ENCODE peak calls at places on chromosome 2, in eight cellular contexts. U is CD8-positive, alpha-beta memory T cell; B is PC-3; H is HCT116; D is GM12878; Q is tibial artery; N is testis; I is right cardiac atrium. K is an unnamed sample. For H3K27me3 and H3K4me1, the result is how much of the 10 kb centered on the place peaks cover.

GRCh38 chr2:32838418-32838817 is 108.3 kb upstream of the LTBP1 start:
- DNase-seq in U (no peak), B (no peak), H (no peak), D (peak), Q (no peak), N (no peak), I (no peak), K (no peak)

GRCh38 chr2:42238644-42239288 is 69.6 kb downstream of the EML4 start:
- DNase-seq in U (peak), B (peak), H (peak), D (no peak), Q (no peak), N (peak), I (no peak), K (peak)

GRCh38 chr2:216302981-216303676 is 69.2 kb downstream of the MARCHF4 start:
- DNase-seq in U (no peak), B (no peak), H (no peak), D (no peak), Q (no peak), N (no peak), I (no peak), K (no peak)

GRCh38 chr2:135843671-135844070 is 6.7 kb upstream of the LCT start:
- DNase-seq in U (no peak), B (peak), H (no peak), D (no peak), Q (no peak), N (no peak), I (no peak), K (no peak)

GRCh38 chr2:105746177-105747080 is 1.7 kb downstream of the NCK2 start:
- DNase-seq in U (peak), B (peak), H (no peak), D (peak), Q (peak), N (peak), I (peak), K (no peak)

GRCh38 chr2:19871836-19872235 is 29.9 kb downstream of the TTC32 start:
- DNase-seq in U (no peak), B (no peak), H (no peak), D (no peak), Q (peak), N (no peak), I (no peak), K (no peak)

GRCh38 chr2:165401285-165401852 is 68.1 kb upstream of the CSRNP3 start:
- DNase-seq in U (no peak), B (peak), H (peak), D (peak), Q (no peak), N (peak), I (no peak), K (no peak)

GRCh38 chr2:175726213-175726612 is 275.9 kb downstream of the LNPK start:
- DNase-seq in U (no peak), B (peak), H (no peak), D (no peak), Q (no peak), N (no peak), I (no peak), K (no peak)

GRCh38 chr2:128464456-128464855 is 145.8 kb upstream of the HS6ST1 start:
- DNase-seq in U (no peak), B (no peak), H (no peak), D (no peak), Q (no peak), N (peak), I (no peak), K (no peak)

GRCh38 chr2:121031568-121032340 is 253.2 kb downstream of the TFCP2L1 start:
- DNase-seq in U (no peak), B (no peak), H (no peak), D (no peak), Q (no peak), N (no peak), I (no peak), K (no peak)
- H3K27me3 ChIP-seq in U (under half), B (half or more), H (under half), D (under half), Q (under half), N (under half), I (under half), K (under half)

GRCh38 chr2:181457741-181458425 is 697 bp downstream of the ITGA4 start:
- DNase-seq in U (peak), B (no peak), H (no peak), D (no peak), Q (peak), N (peak), I (peak), K (peak)

GRCh38 chr2:181458881-181459280 is 1.7 kb downstream of the ITGA4 start:
- DNase-seq in U (no peak), B (no peak), H (no peak), D (no peak), Q (no peak), N (no peak), I (no peak), K (no peak)

GRCh38 chr2:181456660-181457120 is 496 bp upstream of the ITGA4 start:
- DNase-seq in U (peak), B (no peak), H (no peak), D (peak), Q (peak), N (peak), I (peak), K (peak)

GRCh38 chr2:181454990-181455520 is 2.1 kb upstream of the ITGA4 start:
- DNase-seq in U (no peak), B (no peak), H (no peak), D (no peak), Q (no peak), N (no peak), I (no peak), K (no peak)

GRCh38 chr2:181457121-181457740 is at the start of gene ITGA4:
- DNase-seq in U (peak), B (peak), H (no peak), D (peak), Q (peak), N (peak), I (peak), K (peak)
- H3K4me3 ChIP-seq in U (peak), B (peak), H (no peak), D (peak), Q (peak), N (peak), I (peak), K (peak)

GRCh38 chr2:224971214-224971613 is 71.1 kb downstream of the DOCK10 start:
- DNase-seq in U (peak), B (peak), H (peak), D (no peak), Q (no peak), N (no peak), I (no peak), K (no peak)
- H3K4me1 ChIP-seq in U (under half), B (under half), H (under half), D (under half), Q (under half), N (under half), I (under half), K (under half)

GRCh38 chr2:38629684-38630083 is 27.0 kb upstream of the HNRNPLL start:
- DNase-seq in U (no peak), B (no peak), H (no peak), D (no peak), Q (no peak), N (no peak), I (no peak), K (no peak)
- H3K27me3 ChIP-seq in U (under half), B (under half), H (under half), D (under half), Q (under half), N (under half), I (under half), K (under half)

GRCh38 chr2:189252991-189253680 is 73.6 kb upstream of the COL5A2 start:
- DNase-seq in U (no peak), B (peak), H (no peak), D (no peak), Q (no peak), N (no peak), I (no peak), K (no peak)

GRCh38 chr2:189255711-189256110 is 76.2 kb upstream of the COL5A2 start:
- DNase-seq in U (no peak), B (no peak), H (no peak), D (no peak), Q (no peak), N (no peak), I (no peak), K (no peak)

GRCh38 chr2:189253841-189254240 is 74.3 kb upstream of the COL5A2 start:
- DNase-seq in U (no peak), B (peak), H (no peak), D (no peak), Q (no peak), N (no peak), I (no peak), K (no peak)

GRCh38 chr2:189258604-189259003 is 79.0 kb upstream of the COL5A2 start:
- DNase-seq in U (no peak), B (no peak), H (no peak), D (no peak), Q (no peak), N (no peak), I (no peak), K (no peak)

DNA sequence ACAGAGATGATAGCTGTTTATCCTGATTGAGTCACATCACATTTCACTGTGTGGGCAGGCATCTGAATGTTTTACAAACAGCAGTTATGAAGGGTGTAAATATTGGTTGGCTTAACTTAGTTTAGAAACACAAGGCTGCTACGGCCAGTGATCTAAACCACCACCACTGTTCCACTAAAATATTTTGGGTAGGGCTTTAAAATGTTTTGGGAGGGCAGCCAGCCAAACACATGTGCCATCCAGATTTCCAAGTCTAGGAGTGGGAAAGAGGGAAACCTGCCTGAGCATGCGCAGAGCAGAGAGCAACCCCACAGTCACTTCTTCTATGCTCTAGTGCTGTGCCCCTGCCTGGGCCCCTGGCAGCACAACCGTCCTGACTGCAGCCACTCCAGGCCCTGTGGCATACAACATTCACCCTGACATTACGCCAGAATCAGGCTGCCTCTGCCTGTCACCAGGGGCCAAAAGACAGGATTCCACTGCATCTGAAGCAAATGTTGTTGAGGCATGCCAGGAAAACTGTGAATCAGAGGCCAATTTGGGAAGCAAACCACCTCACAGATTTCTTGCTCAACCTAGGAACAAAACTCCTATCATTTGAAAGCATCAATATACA is 74.8 kb upstream of the COL5A2 start:
- DNase-seq in U (no peak), B (peak), H (no peak), D (no peak), Q (peak), N (no peak), I (peak), K (peak)
- H3K4me3 ChIP-seq in U (no peak), B (no peak), H (no peak), D (no peak), Q (no peak), N (no peak), I (no peak), K (no peak)

DNA sequence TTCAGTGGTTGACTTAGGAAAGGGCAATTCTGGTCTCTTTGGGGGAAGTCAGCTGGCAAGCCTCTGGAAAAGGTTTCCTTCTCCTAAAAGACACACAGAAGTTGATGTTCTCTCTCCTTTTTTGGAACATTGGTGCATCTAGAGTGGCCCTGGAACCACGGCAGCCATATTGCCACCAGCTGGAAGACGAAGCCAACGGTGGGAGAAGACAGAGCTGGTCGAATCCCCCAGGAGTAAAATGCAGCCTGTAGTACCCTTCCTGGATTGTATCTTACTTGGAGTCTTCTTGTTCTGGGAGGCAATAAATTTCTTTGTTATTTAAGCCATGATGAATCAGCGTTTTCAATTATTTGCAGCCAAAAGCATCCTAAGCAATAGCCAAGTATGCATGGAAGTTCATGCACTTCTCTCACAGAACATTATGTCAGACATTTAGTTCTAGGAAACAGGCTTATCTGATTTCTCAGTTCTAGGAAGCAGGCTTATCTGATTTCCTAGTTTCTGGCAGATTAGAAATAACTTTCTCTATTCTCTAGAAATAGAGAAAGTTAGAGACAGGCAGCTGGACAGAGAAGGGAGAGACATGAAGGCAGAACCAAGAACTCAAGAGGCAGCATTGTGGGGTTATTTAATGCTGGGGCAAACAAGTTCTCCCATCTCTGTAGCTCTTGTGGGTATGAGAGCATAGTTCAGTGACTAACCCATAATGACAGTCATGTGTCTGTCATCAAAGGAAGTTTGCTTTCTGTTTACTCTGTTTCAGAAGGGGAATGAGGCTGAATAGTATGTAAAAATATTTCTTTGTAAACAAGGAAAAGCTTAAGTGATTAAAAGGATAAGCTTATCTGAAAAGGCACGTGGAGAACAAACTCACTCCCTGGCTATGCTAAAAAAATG is 40.5 kb upstream of the NABP1 start:
- DNase-seq in U (no peak), B (peak), H (peak), D (no peak), Q (no peak), N (no peak), I (no peak), K (no peak)
- H3K4me1 ChIP-seq in U (under half), B (half or more), H (under half), D (under half), Q (under half), N (under half), I (under half), K (under half)

K was measured in SJCRH30.